ENCODE peak calls at places on chromosomes 5 and 9, in ten cellular contexts. One of them, this sample, is unnamed.
A peak's percentile ranks its signal among the peaks of the same experiment; 100 is the strongest.

GRCh38 chr5:57494104-57495098 is 11.8 kb upstream of the ACTBL2 start:
- DNase-seq in dorsolateral prefrontal cortex: no peak
- DNase-seq in mammary epithelial cell: peak; percentile 97
- DNase-seq in H1: no peak
- DNase-seq in lower leg skin: peak; percentile 91
- DNase-seq in stomach: peak; percentile 77
- DNase-seq in HCT116: peak; percentile 90
- DNase-seq in fibroblast of pulmonary artery: peak; percentile 98
- DNase-seq in lower lobe of right lung: peak; percentile 74
- DNase-seq in uterus: no peak
- DNase-seq in this sample: peak; percentile 41

GRCh38 chr5:167701103-167701502 is 590.3 kb upstream of the WWC1 start:
- DNase-seq in dorsolateral prefrontal cortex: no peak
- DNase-seq in mammary epithelial cell: no peak
- DNase-seq in H1: no peak
- DNase-seq in lower leg skin: no peak
- DNase-seq in stomach: no peak
- DNase-seq in HCT116: no peak
- DNase-seq in fibroblast of pulmonary artery: no peak
- DNase-seq in lower lobe of right lung: no peak
- DNase-seq in uterus: no peak
- DNase-seq in this sample: no peak

GRCh38 chr9:112939418-112939817 is 48.7 kb upstream of the SLC46A2 start:
- DNase-seq in dorsolateral prefrontal cortex: no peak
- DNase-seq in mammary epithelial cell: peak; percentile 41
- DNase-seq in H1: no peak
- DNase-seq in lower leg skin: no peak
- DNase-seq in stomach: no peak
- DNase-seq in HCT116: no peak
- DNase-seq in fibroblast of pulmonary artery: no peak
- DNase-seq in lower lobe of right lung: no peak
- DNase-seq in uterus: no peak
- DNase-seq in this sample: no peak

GRCh38 chr9:132147331-132147730 is 14.5 kb upstream of the NTNG2 start:
- DNase-seq in dorsolateral prefrontal cortex: no peak
- DNase-seq in mammary epithelial cell: no peak
- DNase-seq in H1: no peak
- DNase-seq in lower leg skin: no peak
- DNase-seq in stomach: no peak
- DNase-seq in HCT116: no peak
- DNase-seq in fibroblast of pulmonary artery: no peak
- DNase-seq in lower lobe of right lung: no peak
- DNase-seq in uterus: no peak
- DNase-seq in this sample: no peak

GRCh38 chr9:106883626-106884190 is 20.7 kb downstream of the ZNF462 start:
- DNase-seq in dorsolateral prefrontal cortex: no peak
- DNase-seq in mammary epithelial cell: no peak
- DNase-seq in H1: no peak
- DNase-seq in lower leg skin: no peak
- DNase-seq in stomach: no peak
- DNase-seq in HCT116: no peak
- DNase-seq in fibroblast of pulmonary artery: peak; percentile 25
- DNase-seq in lower lobe of right lung: no peak
- DNase-seq in uterus: no peak
- DNase-seq in this sample: no peak

GRCh38 chr9:126155756-126156664 is 170.6 kb upstream of the MVB12B start:
- DNase-seq in dorsolateral prefrontal cortex: no peak
- DNase-seq in mammary epithelial cell: no peak
- DNase-seq in H1: no peak
- DNase-seq in lower leg skin: peak; percentile 72
- DNase-seq in stomach: peak; percentile 17
- DNase-seq in HCT116: no peak
- DNase-seq in fibroblast of pulmonary artery: no peak
- DNase-seq in lower lobe of right lung: no peak
- DNase-seq in uterus: no peak
- DNase-seq in this sample: no peak

GRCh38 chr5:58898538-58898937 is 315.7 kb downstream of the RAB3C start:
- DNase-seq in dorsolateral prefrontal cortex: no peak
- DNase-seq in mammary epithelial cell: no peak
- DNase-seq in H1: no peak
- DNase-seq in lower leg skin: no peak
- DNase-seq in stomach: no peak
- DNase-seq in HCT116: no peak
- DNase-seq in fibroblast of pulmonary artery: no peak
- DNase-seq in lower lobe of right lung: no peak
- DNase-seq in uterus: no peak
- DNase-seq in this sample: no peak

GRCh38 chr5:179294131-179294780 is 51.0 kb downstream of the ADAMTS2 start:
- DNase-seq in dorsolateral prefrontal cortex: no peak
- DNase-seq in mammary epithelial cell: no peak
- DNase-seq in H1: no peak
- DNase-seq in lower leg skin: peak; percentile 73
- DNase-seq in stomach: no peak
- DNase-seq in HCT116: no peak
- DNase-seq in fibroblast of pulmonary artery: no peak
- DNase-seq in lower lobe of right lung: no peak
- DNase-seq in uterus: peak; percentile 15
- DNase-seq in this sample: no peak

GRCh38 chr9:32487981-32488380 is 38.0 kb downstream of the RIGI start:
- DNase-seq in dorsolateral prefrontal cortex: no peak
- DNase-seq in mammary epithelial cell: no peak
- DNase-seq in H1: no peak
- DNase-seq in lower leg skin: no peak
- DNase-seq in stomach: no peak
- DNase-seq in HCT116: no peak
- DNase-seq in fibroblast of pulmonary artery: peak; percentile 54
- DNase-seq in lower lobe of right lung: no peak
- DNase-seq in uterus: no peak
- DNase-seq in this sample: no peak

GRCh38 chr9:6915635-6916034 is 157.9 kb downstream of the KDM4C start:
- DNase-seq in dorsolateral prefrontal cortex: no peak
- DNase-seq in mammary epithelial cell: no peak
- DNase-seq in H1: no peak
- DNase-seq in lower leg skin: no peak
- DNase-seq in stomach: no peak
- DNase-seq in HCT116: no peak
- DNase-seq in fibroblast of pulmonary artery: no peak
- DNase-seq in lower lobe of right lung: no peak
- DNase-seq in uterus: no peak
- DNase-seq in this sample: no peak

GRCh38 chr9:27109621-27110020 is 596 bp downstream of the TEK start:
- DNase-seq in dorsolateral prefrontal cortex: no peak
- DNase-seq in mammary epithelial cell: no peak
- DNase-seq in H1: no peak
- DNase-seq in lower leg skin: no peak
- DNase-seq in stomach: no peak
- DNase-seq in HCT116: no peak
- DNase-seq in fibroblast of pulmonary artery: no peak
- DNase-seq in lower lobe of right lung: no peak
- DNase-seq in uterus: no peak
- DNase-seq in this sample: no peak

GRCh38 chr9:89274838-89275237 is 36.2 kb upstream of the CKS2 start:
- DNase-seq in dorsolateral prefrontal cortex: no peak
- DNase-seq in mammary epithelial cell: peak; percentile 99
- DNase-seq in H1: no peak
- DNase-seq in lower leg skin: no peak
- DNase-seq in stomach: no peak
- DNase-seq in HCT116: no peak
- DNase-seq in fibroblast of pulmonary artery: peak; percentile 86
- DNase-seq in lower lobe of right lung: no peak
- DNase-seq in uterus: no peak
- DNase-seq in this sample: no peak

GRCh38 chr5:9739135-9739534 is 109.0 kb upstream of the TAS2R1 start:
- DNase-seq in dorsolateral prefrontal cortex: no peak
- DNase-seq in mammary epithelial cell: no peak
- DNase-seq in H1: no peak
- DNase-seq in lower leg skin: no peak
- DNase-seq in stomach: no peak
- DNase-seq in HCT116: no peak
- DNase-seq in fibroblast of pulmonary artery: no peak
- DNase-seq in lower lobe of right lung: no peak
- DNase-seq in uterus: no peak
- DNase-seq in this sample: no peak
- TF ChIP-seq CTCF in dorsolateral prefrontal cortex: no peak
- TF ChIP-seq CTCF in mammary epithelial cell: no peak
- TF ChIP-seq CTCF in H1: peak; percentile 68
- TF ChIP-seq CTCF in lower leg skin: no peak
- TF ChIP-seq CTCF in stomach: no peak
- TF ChIP-seq CTCF in HCT116: no peak
- TF ChIP-seq CTCF in fibroblast of pulmonary artery: no peak
- TF ChIP-seq CTCF in lower lobe of right lung: no peak
- TF ChIP-seq CTCF in uterus: no peak
- TF ChIP-seq CTCF in this sample: no peak

DNA sequence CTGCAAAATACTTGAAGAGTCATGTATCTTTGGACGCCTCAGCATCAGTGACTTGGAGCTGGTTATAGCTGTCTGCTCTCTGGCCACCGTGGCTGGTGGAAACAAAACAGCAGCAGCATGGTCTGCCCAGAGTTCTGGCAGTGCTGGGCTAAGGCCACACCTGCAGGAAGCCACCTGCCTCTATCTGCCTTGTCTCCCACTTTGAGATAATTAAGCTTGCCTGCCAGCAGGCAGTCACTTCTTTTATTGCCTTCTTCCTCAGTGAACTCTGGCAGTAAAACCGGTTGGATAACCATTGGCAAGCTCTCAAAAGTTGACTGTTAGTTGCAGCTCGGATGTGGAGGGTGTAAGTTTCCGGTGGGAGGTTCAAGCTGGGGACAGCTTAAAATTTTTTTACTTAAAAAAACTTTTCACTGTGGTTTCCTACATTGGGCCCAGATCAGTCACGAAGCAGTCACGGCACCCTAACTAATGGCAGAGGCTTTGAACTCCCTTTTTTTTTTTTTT is 4.9 kb downstream of the SMIM3 start:
- DNase-seq in dorsolateral prefrontal cortex: no peak
- DNase-seq in mammary epithelial cell: peak; percentile 91
- DNase-seq in H1: no peak
- DNase-seq in lower leg skin: no peak
- DNase-seq in stomach: peak; percentile 54
- DNase-seq in HCT116: peak; percentile 83
- DNase-seq in fibroblast of pulmonary artery: peak; percentile 92
- DNase-seq in lower lobe of right lung: no peak
- DNase-seq in uterus: peak; percentile 65
- DNase-seq in this sample: peak; percentile 78
- H3K4me3 ChIP-seq in dorsolateral prefrontal cortex: no peak overlapping the region
- H3K4me3 ChIP-seq in mammary epithelial cell: no peak overlapping the region
- H3K4me3 ChIP-seq in H1: no peak overlapping the region
- H3K4me3 ChIP-seq in lower leg skin: no peak overlapping the region
- H3K4me3 ChIP-seq in stomach: no peak overlapping the region
- H3K4me3 ChIP-seq in HCT116: no peak overlapping the region
- H3K4me3 ChIP-seq in fibroblast of pulmonary artery: no peak overlapping the region
- H3K4me3 ChIP-seq in lower lobe of right lung: peak overlapping the region; percentile 17
- H3K4me3 ChIP-seq in uterus: no peak overlapping the region
- H3K4me3 ChIP-seq in this sample: peak overlapping the region; percentile 2

GRCh38 chr9:137280478-137281344 is 3.2 kb downstream of the TOR4A start:
- DNase-seq in dorsolateral prefrontal cortex: no peak
- DNase-seq in mammary epithelial cell: no peak
- DNase-seq in H1: no peak
- DNase-seq in lower leg skin: no peak
- DNase-seq in stomach: no peak
- DNase-seq in HCT116: no peak
- DNase-seq in fibroblast of pulmonary artery: peak; percentile 37
- DNase-seq in lower lobe of right lung: peak; percentile 44
- DNase-seq in uterus: no peak
- DNase-seq in this sample: no peak
- TF ChIP-seq CTCF in dorsolateral prefrontal cortex: no peak
- TF ChIP-seq CTCF in mammary epithelial cell: peak; percentile 10
- TF ChIP-seq CTCF in H1: peak; percentile 65
- TF ChIP-seq CTCF in lower leg skin: no peak
- TF ChIP-seq CTCF in stomach: no peak
- TF ChIP-seq CTCF in HCT116: no peak
- TF ChIP-seq CTCF in fibroblast of pulmonary artery: peak; percentile 24
- TF ChIP-seq CTCF in lower lobe of right lung: peak; percentile 22
- TF ChIP-seq CTCF in uterus: no peak
- TF ChIP-seq CTCF in this sample: no peak

DNA sequence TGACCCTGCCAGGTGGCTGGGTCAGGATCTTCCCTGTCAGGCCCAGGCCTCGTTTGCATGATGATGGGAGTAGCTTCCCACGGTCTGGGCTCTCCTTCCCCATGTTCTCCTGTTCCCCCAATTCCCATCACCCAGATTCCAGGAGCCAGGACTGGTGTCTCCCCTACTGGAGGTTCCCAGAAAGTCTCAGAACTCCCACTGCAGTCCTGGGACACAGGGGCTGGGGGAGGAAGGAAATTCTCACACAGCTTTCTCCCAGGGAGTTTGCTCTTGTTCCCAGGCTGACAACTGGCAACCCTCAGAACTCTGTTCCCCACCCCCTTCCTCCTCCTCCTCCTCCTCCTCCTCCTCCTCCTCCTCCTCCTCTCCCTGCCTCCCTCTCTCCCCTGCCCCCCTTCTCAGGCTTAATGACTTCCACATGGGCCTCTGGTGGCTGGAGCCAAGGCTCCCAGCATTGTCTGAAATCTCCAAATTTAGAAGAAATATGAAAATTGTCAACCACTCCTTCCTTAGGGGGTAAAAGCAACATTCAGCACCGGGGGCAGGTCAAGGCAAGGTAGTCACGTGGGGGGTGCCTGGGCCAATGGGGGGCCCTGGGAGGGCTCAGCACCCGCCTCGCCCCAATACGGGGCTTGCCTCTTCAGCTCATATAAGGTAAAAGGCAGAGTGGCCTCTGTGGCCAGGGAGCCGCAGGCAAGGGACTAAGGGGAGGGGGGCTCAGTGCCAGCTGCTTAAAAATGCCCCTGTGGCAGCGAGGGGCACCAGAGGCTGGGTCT is 27.3 kb upstream of the IL17B start:
- DNase-seq in dorsolateral prefrontal cortex: no peak
- DNase-seq in mammary epithelial cell: no peak
- DNase-seq in H1: no peak
- DNase-seq in lower leg skin: no peak
- DNase-seq in stomach: no peak
- DNase-seq in HCT116: no peak
- DNase-seq in fibroblast of pulmonary artery: peak; percentile 92
- DNase-seq in lower lobe of right lung: no peak
- DNase-seq in uterus: peak; percentile 94
- DNase-seq in this sample: peak; percentile 70
- H3K4me3 ChIP-seq in dorsolateral prefrontal cortex: peak overlapping the region; percentile 48
- H3K4me3 ChIP-seq in mammary epithelial cell: no peak overlapping the region
- H3K4me3 ChIP-seq in H1: no peak overlapping the region
- H3K4me3 ChIP-seq in lower leg skin: no peak overlapping the region
- H3K4me3 ChIP-seq in stomach: peak overlapping the region; percentile 63
- H3K4me3 ChIP-seq in HCT116: no peak overlapping the region
- H3K4me3 ChIP-seq in fibroblast of pulmonary artery: peak overlapping the region; percentile 57
- H3K4me3 ChIP-seq in lower lobe of right lung: peak overlapping the region; percentile 54
- H3K4me3 ChIP-seq in uterus: peak overlapping the region; percentile 68
- H3K4me3 ChIP-seq in this sample: peak overlapping the region; percentile 49

GRCh38 chr9:108468364-108468763 is 387.4 kb downstream of the ACTL7B start:
- DNase-seq in dorsolateral prefrontal cortex: no peak
- DNase-seq in mammary epithelial cell: peak; percentile 49
- DNase-seq in H1: peak; percentile 17
- DNase-seq in lower leg skin: no peak
- DNase-seq in stomach: no peak
- DNase-seq in HCT116: peak; percentile 54
- DNase-seq in fibroblast of pulmonary artery: peak; percentile 51
- DNase-seq in lower lobe of right lung: peak; percentile 57
- DNase-seq in uterus: no peak
- DNase-seq in this sample: peak; percentile 38
- TF ChIP-seq CTCF in dorsolateral prefrontal cortex: no peak
- TF ChIP-seq CTCF in mammary epithelial cell: peak; percentile 58
- TF ChIP-seq CTCF in H1: peak; percentile 60
- TF ChIP-seq CTCF in lower leg skin: no peak
- TF ChIP-seq CTCF in stomach: no peak
- TF ChIP-seq CTCF in HCT116: peak; percentile 17
- TF ChIP-seq CTCF in fibroblast of pulmonary artery: peak; percentile 58
- TF ChIP-seq CTCF in lower lobe of right lung: peak; percentile 32
- TF ChIP-seq CTCF in uterus: no peak
- TF ChIP-seq CTCF in this sample: peak; percentile 31

This sample was measured in transverse colon.